ENCODE peak calls at places on chromosomes 5 and 9, in seven cellular contexts. One of them, this sample, is unnamed.

GRCh38 chr9:16899611-16900010 is 29.1 kb upstream of the BNC2 start:
- DNase-seq in islet precursor cell: no peak
- DNase-seq in stimulated activated naive CD8-positive, alpha-beta T cell treated with anti-CD3 and anti-CD28 coated beads, Interleukin-15, Interleukin-2, amounts not matched to agents 100 U/mL and 50 U/mL, for 24 hours: no peak
- DNase-seq in stimulated activated CD4-positive, alpha-beta T cell treated with anti-CD3 and anti-CD28 coated beads, Interleukin-1b, Interleukin-23, amount 100 ng/mL, for 48 hours: no peak
- DNase-seq in T-helper 1 cell: no peak
- DNase-seq in adrenal gland: no peak
- DNase-seq in left ventricle myocardium inferior: no peak
- DNase-seq in this sample: no peak

GRCh38 chr9:94584555-94584954 is 9.1 kb downstream of the FBP2 start:
- DNase-seq in islet precursor cell: peak
- DNase-seq in stimulated activated naive CD8-positive, alpha-beta T cell treated with anti-CD3 and anti-CD28 coated beads, Interleukin-15, Interleukin-2, amounts not matched to agents 100 U/mL and 50 U/mL, for 24 hours: peak
- DNase-seq in stimulated activated CD4-positive, alpha-beta T cell treated with anti-CD3 and anti-CD28 coated beads, Interleukin-1b, Interleukin-23, amount 100 ng/mL, for 48 hours: no peak
- DNase-seq in T-helper 1 cell: no peak
- DNase-seq in adrenal gland: no peak
- DNase-seq in left ventricle myocardium inferior: no peak
- DNase-seq in this sample: no peak

GRCh38 chr9:137083418-137084004 is 3.3 kb upstream of the MAN1B1 start:
- DNase-seq in islet precursor cell: peak
- DNase-seq in stimulated activated naive CD8-positive, alpha-beta T cell treated with anti-CD3 and anti-CD28 coated beads, Interleukin-15, Interleukin-2, amounts not matched to agents 100 U/mL and 50 U/mL, for 24 hours: peak
- DNase-seq in stimulated activated CD4-positive, alpha-beta T cell treated with anti-CD3 and anti-CD28 coated beads, Interleukin-1b, Interleukin-23, amount 100 ng/mL, for 48 hours: peak
- DNase-seq in T-helper 1 cell: no peak
- DNase-seq in adrenal gland: peak
- DNase-seq in left ventricle myocardium inferior: no peak
- DNase-seq in this sample: no peak

GRCh38 chr5:38935437-38935836 is 89.6 kb downstream of the OSMR start:
- DNase-seq in islet precursor cell: no peak
- DNase-seq in stimulated activated naive CD8-positive, alpha-beta T cell treated with anti-CD3 and anti-CD28 coated beads, Interleukin-15, Interleukin-2, amounts not matched to agents 100 U/mL and 50 U/mL, for 24 hours: no peak
- DNase-seq in stimulated activated CD4-positive, alpha-beta T cell treated with anti-CD3 and anti-CD28 coated beads, Interleukin-1b, Interleukin-23, amount 100 ng/mL, for 48 hours: no peak
- DNase-seq in T-helper 1 cell: no peak
- DNase-seq in adrenal gland: no peak
- DNase-seq in left ventricle myocardium inferior: no peak
- DNase-seq in this sample: no peak

GRCh38 chr9:74770508-74771261 is 117.0 kb downstream of the TRPM6 start:
- DNase-seq in islet precursor cell: peak
- DNase-seq in stimulated activated naive CD8-positive, alpha-beta T cell treated with anti-CD3 and anti-CD28 coated beads, Interleukin-15, Interleukin-2, amounts not matched to agents 100 U/mL and 50 U/mL, for 24 hours: peak
- DNase-seq in stimulated activated CD4-positive, alpha-beta T cell treated with anti-CD3 and anti-CD28 coated beads, Interleukin-1b, Interleukin-23, amount 100 ng/mL, for 48 hours: peak
- DNase-seq in T-helper 1 cell: peak
- DNase-seq in adrenal gland: peak
- DNase-seq in left ventricle myocardium inferior: no peak
- DNase-seq in this sample: peak

GRCh38 chr5:153658151-153658550 is 167.7 kb downstream of the GRIA1 start:
- DNase-seq in islet precursor cell: peak
- DNase-seq in stimulated activated naive CD8-positive, alpha-beta T cell treated with anti-CD3 and anti-CD28 coated beads, Interleukin-15, Interleukin-2, amounts not matched to agents 100 U/mL and 50 U/mL, for 24 hours: no peak
- DNase-seq in stimulated activated CD4-positive, alpha-beta T cell treated with anti-CD3 and anti-CD28 coated beads, Interleukin-1b, Interleukin-23, amount 100 ng/mL, for 48 hours: no peak
- DNase-seq in T-helper 1 cell: no peak
- DNase-seq in adrenal gland: no peak
- DNase-seq in left ventricle myocardium inferior: no peak
- DNase-seq in this sample: no peak

GRCh38 chr5:5351288-5352089 is 71.0 kb upstream of the ICE1 start:
- DNase-seq in islet precursor cell: peak
- DNase-seq in stimulated activated naive CD8-positive, alpha-beta T cell treated with anti-CD3 and anti-CD28 coated beads, Interleukin-15, Interleukin-2, amounts not matched to agents 100 U/mL and 50 U/mL, for 24 hours: no peak
- DNase-seq in stimulated activated CD4-positive, alpha-beta T cell treated with anti-CD3 and anti-CD28 coated beads, Interleukin-1b, Interleukin-23, amount 100 ng/mL, for 48 hours: no peak
- DNase-seq in T-helper 1 cell: no peak
- DNase-seq in adrenal gland: no peak
- DNase-seq in left ventricle myocardium inferior: no peak
- DNase-seq in this sample: no peak

GRCh38 chr9:96160168-96160567 is 141.8 kb downstream of the HSD17B3 start:
- DNase-seq in islet precursor cell: no peak
- DNase-seq in stimulated activated naive CD8-positive, alpha-beta T cell treated with anti-CD3 and anti-CD28 coated beads, Interleukin-15, Interleukin-2, amounts not matched to agents 100 U/mL and 50 U/mL, for 24 hours: no peak
- DNase-seq in stimulated activated CD4-positive, alpha-beta T cell treated with anti-CD3 and anti-CD28 coated beads, Interleukin-1b, Interleukin-23, amount 100 ng/mL, for 48 hours: no peak
- DNase-seq in T-helper 1 cell: no peak
- DNase-seq in adrenal gland: no peak
- DNase-seq in left ventricle myocardium inferior: no peak
- DNase-seq in this sample: no peak

GRCh38 chr9:112041199-112041535 is 133.9 kb downstream of the SUSD1 start:
- DNase-seq in islet precursor cell: no peak
- DNase-seq in stimulated activated naive CD8-positive, alpha-beta T cell treated with anti-CD3 and anti-CD28 coated beads, Interleukin-15, Interleukin-2, amounts not matched to agents 100 U/mL and 50 U/mL, for 24 hours: no peak
- DNase-seq in stimulated activated CD4-positive, alpha-beta T cell treated with anti-CD3 and anti-CD28 coated beads, Interleukin-1b, Interleukin-23, amount 100 ng/mL, for 48 hours: no peak
- DNase-seq in T-helper 1 cell: no peak
- DNase-seq in adrenal gland: no peak
- DNase-seq in left ventricle myocardium inferior: no peak
- DNase-seq in this sample: no peak

GRCh38 chr5:173829826-173830225 is 58.3 kb upstream of the CPEB4 start:
- DNase-seq in islet precursor cell: peak
- DNase-seq in stimulated activated naive CD8-positive, alpha-beta T cell treated with anti-CD3 and anti-CD28 coated beads, Interleukin-15, Interleukin-2, amounts not matched to agents 100 U/mL and 50 U/mL, for 24 hours: no peak
- DNase-seq in stimulated activated CD4-positive, alpha-beta T cell treated with anti-CD3 and anti-CD28 coated beads, Interleukin-1b, Interleukin-23, amount 100 ng/mL, for 48 hours: no peak
- DNase-seq in T-helper 1 cell: no peak
- DNase-seq in adrenal gland: peak
- DNase-seq in left ventricle myocardium inferior: no peak
- DNase-seq in this sample: no peak

GRCh38 chr9:135060461-135061116 is 26.9 kb upstream of the OLFM1 start:
- DNase-seq in islet precursor cell: peak
- DNase-seq in stimulated activated naive CD8-positive, alpha-beta T cell treated with anti-CD3 and anti-CD28 coated beads, Interleukin-15, Interleukin-2, amounts not matched to agents 100 U/mL and 50 U/mL, for 24 hours: no peak
- DNase-seq in stimulated activated CD4-positive, alpha-beta T cell treated with anti-CD3 and anti-CD28 coated beads, Interleukin-1b, Interleukin-23, amount 100 ng/mL, for 48 hours: no peak
- DNase-seq in T-helper 1 cell: no peak
- DNase-seq in adrenal gland: no peak
- DNase-seq in left ventricle myocardium inferior: no peak
- DNase-seq in this sample: no peak

GRCh38 chr9:133704711-133705181 is 33.4 kb downstream of the SARDH start:
- DNase-seq in islet precursor cell: no peak
- DNase-seq in stimulated activated naive CD8-positive, alpha-beta T cell treated with anti-CD3 and anti-CD28 coated beads, Interleukin-15, Interleukin-2, amounts not matched to agents 100 U/mL and 50 U/mL, for 24 hours: no peak
- DNase-seq in stimulated activated CD4-positive, alpha-beta T cell treated with anti-CD3 and anti-CD28 coated beads, Interleukin-1b, Interleukin-23, amount 100 ng/mL, for 48 hours: no peak
- DNase-seq in T-helper 1 cell: peak
- DNase-seq in adrenal gland: no peak
- DNase-seq in left ventricle myocardium inferior: no peak
- DNase-seq in this sample: no peak

GRCh38 chr9:88604836-88605499 is 70.0 kb downstream of the NXNL2 start:
- DNase-seq in islet precursor cell: no peak
- DNase-seq in stimulated activated naive CD8-positive, alpha-beta T cell treated with anti-CD3 and anti-CD28 coated beads, Interleukin-15, Interleukin-2, amounts not matched to agents 100 U/mL and 50 U/mL, for 24 hours: no peak
- DNase-seq in stimulated activated CD4-positive, alpha-beta T cell treated with anti-CD3 and anti-CD28 coated beads, Interleukin-1b, Interleukin-23, amount 100 ng/mL, for 48 hours: no peak
- DNase-seq in T-helper 1 cell: no peak
- DNase-seq in adrenal gland: peak
- DNase-seq in left ventricle myocardium inferior: no peak
- DNase-seq in this sample: no peak

GRCh38 chr5:102866315-102866693 is 111.2 kb downstream of the PAM start:
- DNase-seq in islet precursor cell: no peak
- DNase-seq in stimulated activated naive CD8-positive, alpha-beta T cell treated with anti-CD3 and anti-CD28 coated beads, Interleukin-15, Interleukin-2, amounts not matched to agents 100 U/mL and 50 U/mL, for 24 hours: no peak
- DNase-seq in stimulated activated CD4-positive, alpha-beta T cell treated with anti-CD3 and anti-CD28 coated beads, Interleukin-1b, Interleukin-23, amount 100 ng/mL, for 48 hours: no peak
- DNase-seq in T-helper 1 cell: no peak
- DNase-seq in adrenal gland: no peak
- DNase-seq in left ventricle myocardium inferior: no peak
- DNase-seq in this sample: no peak

GRCh38 chr9:82247318-82247717 is 258.7 kb downstream of the SPATA31D1 start:
- DNase-seq in islet precursor cell: no peak
- DNase-seq in stimulated activated naive CD8-positive, alpha-beta T cell treated with anti-CD3 and anti-CD28 coated beads, Interleukin-15, Interleukin-2, amounts not matched to agents 100 U/mL and 50 U/mL, for 24 hours: no peak
- DNase-seq in stimulated activated CD4-positive, alpha-beta T cell treated with anti-CD3 and anti-CD28 coated beads, Interleukin-1b, Interleukin-23, amount 100 ng/mL, for 48 hours: no peak
- DNase-seq in T-helper 1 cell: no peak
- DNase-seq in adrenal gland: peak
- DNase-seq in left ventricle myocardium inferior: no peak
- DNase-seq in this sample: no peak

GRCh38 chr5:56409331-56410190 is 176.4 kb upstream of the ANKRD55 start:
- DNase-seq in islet precursor cell: peak
- DNase-seq in stimulated activated naive CD8-positive, alpha-beta T cell treated with anti-CD3 and anti-CD28 coated beads, Interleukin-15, Interleukin-2, amounts not matched to agents 100 U/mL and 50 U/mL, for 24 hours: no peak
- DNase-seq in stimulated activated CD4-positive, alpha-beta T cell treated with anti-CD3 and anti-CD28 coated beads, Interleukin-1b, Interleukin-23, amount 100 ng/mL, for 48 hours: no peak
- DNase-seq in T-helper 1 cell: no peak
- DNase-seq in adrenal gland: peak
- DNase-seq in left ventricle myocardium inferior: no peak
- DNase-seq in this sample: no peak

GRCh38 chr9:134326754-134327526 is 685 bp downstream of the RXRA start:
- DNase-seq in islet precursor cell: no peak
- DNase-seq in stimulated activated naive CD8-positive, alpha-beta T cell treated with anti-CD3 and anti-CD28 coated beads, Interleukin-15, Interleukin-2, amounts not matched to agents 100 U/mL and 50 U/mL, for 24 hours: no peak
- DNase-seq in stimulated activated CD4-positive, alpha-beta T cell treated with anti-CD3 and anti-CD28 coated beads, Interleukin-1b, Interleukin-23, amount 100 ng/mL, for 48 hours: no peak
- DNase-seq in T-helper 1 cell: no peak
- DNase-seq in adrenal gland: peak
- DNase-seq in left ventricle myocardium inferior: peak
- DNase-seq in this sample: no peak

GRCh38 chr5:126525630-126526245 is 69.3 kb downstream of the ALDH7A1 start:
- DNase-seq in islet precursor cell: no peak
- DNase-seq in stimulated activated naive CD8-positive, alpha-beta T cell treated with anti-CD3 and anti-CD28 coated beads, Interleukin-15, Interleukin-2, amounts not matched to agents 100 U/mL and 50 U/mL, for 24 hours: no peak
- DNase-seq in stimulated activated CD4-positive, alpha-beta T cell treated with anti-CD3 and anti-CD28 coated beads, Interleukin-1b, Interleukin-23, amount 100 ng/mL, for 48 hours: no peak
- DNase-seq in T-helper 1 cell: no peak
- DNase-seq in adrenal gland: peak
- DNase-seq in left ventricle myocardium inferior: peak
- DNase-seq in this sample: no peak

GRCh38 chr5:14190194-14191164 is 47.3 kb downstream of the TRIO start:
- DNase-seq in islet precursor cell: peak
- DNase-seq in stimulated activated naive CD8-positive, alpha-beta T cell treated with anti-CD3 and anti-CD28 coated beads, Interleukin-15, Interleukin-2, amounts not matched to agents 100 U/mL and 50 U/mL, for 24 hours: no peak
- DNase-seq in stimulated activated CD4-positive, alpha-beta T cell treated with anti-CD3 and anti-CD28 coated beads, Interleukin-1b, Interleukin-23, amount 100 ng/mL, for 48 hours: no peak
- DNase-seq in T-helper 1 cell: no peak
- DNase-seq in adrenal gland: peak
- DNase-seq in left ventricle myocardium inferior: no peak
- DNase-seq in this sample: no peak

GRCh38 chr5:141683596-141684161 is 1.6 kb upstream of the ARAP3 start:
- DNase-seq in islet precursor cell: no peak
- DNase-seq in stimulated activated naive CD8-positive, alpha-beta T cell treated with anti-CD3 and anti-CD28 coated beads, Interleukin-15, Interleukin-2, amounts not matched to agents 100 U/mL and 50 U/mL, for 24 hours: no peak
- DNase-seq in stimulated activated CD4-positive, alpha-beta T cell treated with anti-CD3 and anti-CD28 coated beads, Interleukin-1b, Interleukin-23, amount 100 ng/mL, for 48 hours: no peak
- DNase-seq in T-helper 1 cell: no peak
- DNase-seq in adrenal gland: no peak
- DNase-seq in left ventricle myocardium inferior: no peak
- DNase-seq in this sample: no peak

GRCh38 chr5:119021333-119021732 is 33.0 kb upstream of the DTWD2 start:
- DNase-seq in islet precursor cell: no peak
- DNase-seq in stimulated activated naive CD8-positive, alpha-beta T cell treated with anti-CD3 and anti-CD28 coated beads, Interleukin-15, Interleukin-2, amounts not matched to agents 100 U/mL and 50 U/mL, for 24 hours: no peak
- DNase-seq in stimulated activated CD4-positive, alpha-beta T cell treated with anti-CD3 and anti-CD28 coated beads, Interleukin-1b, Interleukin-23, amount 100 ng/mL, for 48 hours: no peak
- DNase-seq in T-helper 1 cell: no peak
- DNase-seq in adrenal gland: no peak
- DNase-seq in left ventricle myocardium inferior: no peak
- DNase-seq in this sample: no peak

This sample was measured in CMK.